ENCODE peak calls at places on chromosomes 11 and 22, in five cellular contexts. L, S, P, G and U are unnamed samples.

GRCh38 chr11:26578998-26579635 is 7.1 kb upstream of the MUC15 start:
- DNase-seq in L (no peak), S (no peak), P (no peak), G (no peak), U (no peak)

GRCh38 chr11:130772266-130773227 is 143.7 kb downstream of the SNX19 start:
- DNase-seq in L (no peak), S (no peak), P (peak), G (no peak), U (peak)

GRCh38 chr22:39723463-39723862 is 152.9 kb downstream of the CACNA1I start:
- DNase-seq in L (no peak), S (no peak), P (no peak), G (no peak), U (no peak)

GRCh38 chr22:44850946-44851345 is 98.6 kb downstream of the ARHGAP8 start:
- DNase-seq in L (no peak), S (no peak), P (no peak), G (no peak), U (no peak)

GRCh38 chr11:75264356-75264755 is 23.8 kb downstream of the TPBGL start:
- DNase-seq in L (no peak), S (no peak), P (no peak), G (no peak), U (no peak)

GRCh38 chr11:72048718-72049460 is 31.5 kb downstream of the NUMA1 start:
- DNase-seq in L (no peak), S (no peak), P (no peak), G (no peak), U (no peak)

GRCh38 chr22:30265851-30266444 is 703 bp downstream of the OSM start:
- DNase-seq in L (peak), S (no peak), P (peak), G (peak), U (no peak)

GRCh38 chr22:35736701-35737100 is 19.0 kb downstream of the APOL5 start:
- DNase-seq in L (no peak), S (no peak), P (no peak), G (no peak), U (no peak)

GRCh38 chr11:111942826-111943225 is 5.7 kb downstream of the DIXDC1 start:
- DNase-seq in L (no peak), S (no peak), P (no peak), G (no peak), U (no peak)

GRCh38 chr11:67270256-67271211 is 4.3 kb downstream of the GRK2 start:
- DNase-seq in L (no peak), S (no peak), P (peak), G (no peak), U (no peak)

GRCh38 chr22:21568207-21569075 is 927 bp downstream of the UBE2L3 start:
- DNase-seq in L (peak), S (peak), P (peak), G (peak), U (no peak)

GRCh38 chr11:115287266-115287665 is 216.9 kb downstream of the CADM1 start:
- DNase-seq in L (no peak), S (peak), P (no peak), G (no peak), U (no peak)

GRCh38 chr22:50035131-50035881 is 22.7 kb upstream of the IL17REL start:
- DNase-seq in L (no peak), S (no peak), P (no peak), G (no peak), U (no peak)

GRCh38 chr11:112302226-112302868 is 41.7 kb upstream of the PLET1 start:
- DNase-seq in L (no peak), S (no peak), P (no peak), G (no peak), U (no peak)

GRCh38 chr11:123590296-123590912 is 64.0 kb downstream of the SCN3B start:
- DNase-seq in L (no peak), S (peak), P (no peak), G (no peak), U (no peak)

GRCh38 chr22:19407649-19408606 is 23.6 kb downstream of the HIRA start:
- DNase-seq in L (no peak), S (no peak), P (no peak), G (no peak), U (no peak)

GRCh38 chr11:110966131-110966530 is 253.9 kb upstream of the ARHGAP20 start:
- DNase-seq in L (no peak), S (no peak), P (no peak), G (no peak), U (no peak)

GRCh38 chr22:20867179-20868099 is 8.6 kb downstream of the SNAP29 start:
- DNase-seq in L (peak), S (peak), P (peak), G (no peak), U (peak)

DNA sequence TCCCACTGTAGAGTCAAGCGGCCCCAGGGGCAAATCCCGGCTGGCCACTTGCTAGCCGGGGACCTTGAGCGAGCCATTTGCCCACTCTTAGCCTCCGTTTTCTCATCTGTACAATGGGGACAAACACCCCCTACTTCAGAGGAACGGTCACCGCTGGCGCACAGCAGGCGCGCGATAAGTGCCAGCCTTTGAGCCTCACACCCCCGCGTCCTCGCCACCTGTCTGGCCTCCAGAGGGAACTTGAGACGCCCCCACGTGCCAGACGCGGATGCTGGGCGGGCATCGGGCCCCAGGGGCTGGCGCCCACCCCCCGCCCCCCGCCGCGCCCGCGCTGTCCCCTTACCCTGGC is 72.7 kb upstream of the TCF20 start:
- DNase-seq in L (no peak), S (peak), P (no peak), G (no peak), U (no peak)
- H3K4me3 ChIP-seq in L (peak), S (peak), P (peak), G (peak), U (peak)

GRCh38 chr11:34105957-34106504 is 602 bp downstream of the NAT10 start:
- DNase-seq in L (no peak), S (no peak), P (no peak), G (no peak), U (no peak)
- H3K27ac ChIP-seq in L (peak), S (peak), P (peak), G (peak), U (peak)

DNA sequence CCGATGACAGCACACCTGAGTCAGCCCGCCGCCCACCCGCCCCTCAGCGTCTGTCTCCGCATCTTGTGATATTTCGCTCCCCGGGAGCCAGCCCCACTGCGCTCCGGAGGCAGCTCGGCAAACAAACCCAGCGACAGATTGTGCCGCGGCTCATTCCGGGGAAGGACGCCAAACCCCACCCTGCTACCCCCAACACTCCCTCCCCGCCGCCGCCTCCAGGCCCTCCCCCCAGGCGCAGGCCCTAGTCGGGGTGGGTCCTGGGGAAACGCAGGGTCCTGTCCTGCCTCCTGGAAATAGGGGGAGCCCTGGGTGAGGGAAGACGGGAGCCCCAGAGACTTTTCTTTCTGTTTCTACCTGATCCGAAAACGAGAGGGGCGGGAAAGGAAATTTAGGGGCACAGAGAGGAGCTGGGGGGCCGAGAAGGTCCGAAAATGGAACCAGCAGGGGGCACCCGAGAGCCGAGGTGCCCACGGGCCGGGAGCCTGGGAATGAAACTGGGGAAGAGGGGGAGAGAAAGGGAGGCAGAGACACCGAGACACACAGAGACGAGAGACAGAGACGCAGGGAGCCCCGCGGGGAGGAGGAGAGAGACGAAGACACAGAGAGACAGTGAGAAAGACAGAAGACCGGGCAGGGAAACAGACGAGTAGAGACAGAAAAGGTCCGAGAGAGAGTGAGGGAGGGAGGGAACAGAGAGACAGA is 1.8 kb upstream of the RTN4RL2 start:
- DNase-seq in L (peak), S (peak), P (peak), G (peak), U (no peak)
- H3K4me3 ChIP-seq in L (peak), S (peak), P (peak), G (peak), U (peak)

GRCh38 chr11:118908931-118909618 is 16.7 kb downstream of the BCL9L start:
- DNase-seq in L (peak), S (peak), P (peak), G (no peak), U (peak)
- H3K27ac ChIP-seq in L (peak), S (peak), P (peak), G (no peak), U (peak)

DNA sequence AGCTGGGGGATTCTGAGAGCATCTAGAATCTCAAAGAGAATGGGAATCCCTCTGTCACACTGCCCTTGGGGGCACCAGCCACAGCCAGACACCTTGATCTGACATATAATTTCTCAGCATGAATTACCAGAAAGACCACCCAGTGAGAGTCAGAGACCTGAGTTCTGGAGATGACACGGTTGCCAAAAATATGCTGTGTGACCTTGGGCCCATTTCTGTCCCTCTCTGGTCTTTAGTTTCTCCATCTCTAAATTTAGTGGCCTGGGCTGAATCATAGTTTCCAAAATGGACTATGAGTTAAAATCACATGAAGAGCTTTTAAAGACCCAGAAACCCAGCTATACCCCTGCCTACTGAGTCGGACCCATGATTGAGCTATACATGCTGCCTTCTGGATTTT is 15.9 kb downstream of the SEZ6L start:
- DNase-seq in L (no peak), S (no peak), P (no peak), G (no peak), U (no peak)
- H3K4me3 ChIP-seq in L (no peak), S (no peak), P (no peak), G (no peak), U (no peak)

GRCh38 chr11:2188745-2189144 is 17.1 kb upstream of the TH start:
- DNase-seq in L (no peak), S (no peak), P (no peak), G (no peak), U (no peak)

GRCh38 chr11:2192435-2192834 is 20.8 kb upstream of the TH start:
- DNase-seq in L (no peak), S (no peak), P (no peak), G (no peak), U (no peak)

GRCh38 chr11:2189938-2190669 is 18.5 kb upstream of the TH start:
- DNase-seq in L (no peak), S (no peak), P (no peak), G (no peak), U (no peak)

GRCh38 chr11:2193099-2193886 is 21.7 kb upstream of the TH start:
- DNase-seq in L (no peak), S (no peak), P (no peak), G (no peak), U (no peak)

DNA sequence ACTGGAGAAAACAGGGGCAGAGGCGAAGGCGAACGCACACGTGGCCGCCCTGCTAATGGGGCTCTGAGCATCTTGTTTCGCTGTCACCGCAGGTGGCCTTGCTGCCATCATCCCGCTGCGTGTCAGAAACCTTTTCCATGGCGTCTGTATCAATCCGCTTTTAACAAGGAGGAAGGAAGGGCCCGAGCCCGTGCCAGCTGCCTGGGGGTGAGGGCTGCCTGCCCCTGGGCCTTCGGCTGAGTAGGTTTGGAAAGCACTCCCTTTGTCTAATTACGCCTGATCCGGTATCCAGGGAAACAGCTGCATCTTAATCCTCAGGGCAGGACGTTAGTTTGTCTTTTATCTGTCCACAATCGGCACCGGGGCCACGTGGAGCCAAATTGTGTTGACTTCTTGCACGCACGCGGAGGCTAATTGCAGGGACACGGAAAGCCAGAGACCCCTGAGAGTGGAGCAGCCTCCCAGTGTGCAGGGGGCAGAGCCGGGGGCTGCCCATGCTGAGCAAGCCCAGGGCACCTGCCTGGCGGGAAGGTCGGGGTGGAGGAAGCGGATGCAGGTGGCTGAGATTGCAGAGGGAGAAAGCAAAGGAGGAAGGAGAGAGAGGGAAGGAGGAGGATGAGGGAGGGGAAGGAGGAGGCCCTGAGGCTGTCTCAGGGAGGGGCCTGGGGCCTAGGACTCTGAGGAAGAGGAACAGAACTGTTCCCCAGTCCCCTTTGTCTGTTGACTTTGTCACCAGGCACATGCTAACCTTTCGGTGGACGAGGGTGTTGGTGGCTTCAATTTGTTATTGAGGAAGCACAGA is 19.3 kb upstream of the TH start:
- DNase-seq in L (no peak), S (no peak), P (no peak), G (no peak), U (no peak)
- H3K27ac ChIP-seq in L (no peak), S (no peak), P (no peak), G (no peak), U (no peak)

GRCh38 chr11:63837719-63838118 is 1.2 kb upstream of the MARK2 start:
- DNase-seq in L (no peak), S (no peak), P (no peak), G (no peak), U (no peak)

GRCh38 chr11:63838682-63839507 is at the start of gene MARK2:
- DNase-seq in L (peak), S (peak), P (peak), G (peak), U (peak)

GRCh38 chr11:63835156-63835540 is 3.8 kb upstream of the MARK2 start:
- DNase-seq in L (no peak), S (no peak), P (no peak), G (no peak), U (no peak)

GRCh38 chr11:63838150-63838681 is 694 bp upstream of the MARK2 start:
- DNase-seq in L (no peak), S (no peak), P (no peak), G (no peak), U (no peak)

DNA sequence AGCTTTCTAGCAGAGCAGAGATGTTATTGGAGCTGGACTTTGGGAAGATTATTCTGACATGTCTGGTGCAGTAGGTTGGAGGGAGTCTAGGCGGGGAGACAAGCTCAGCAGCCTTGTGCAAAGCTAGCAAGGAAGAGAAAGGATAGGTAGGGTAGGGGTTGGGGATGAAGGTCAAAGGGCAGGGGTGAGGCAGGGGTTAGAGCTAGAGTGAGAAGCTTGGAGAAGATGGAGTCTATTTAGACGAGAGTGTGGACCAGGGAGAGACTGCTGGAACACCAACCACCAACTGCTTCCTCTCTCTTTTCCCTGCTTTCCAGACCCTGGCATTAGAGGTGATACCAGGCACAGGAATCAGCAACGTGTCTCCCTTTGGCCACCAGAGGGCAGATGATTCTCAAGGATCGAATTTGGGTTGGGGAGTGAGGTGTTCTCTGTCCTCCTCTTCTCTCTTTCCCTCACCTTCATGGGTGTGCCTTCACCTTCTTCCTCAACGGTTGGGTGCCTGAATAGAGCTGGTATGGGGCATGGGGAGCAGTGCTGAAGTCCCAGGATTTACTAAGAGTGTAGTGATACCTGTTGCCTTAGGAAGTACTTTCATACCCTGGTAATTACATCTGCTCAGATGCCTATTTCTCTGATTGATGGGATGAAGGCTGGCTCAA is 1.8 kb upstream of the MARK2 start:
- DNase-seq in L (peak), S (peak), P (peak), G (peak), U (peak)
- H3K4me3 ChIP-seq in L (no peak), S (no peak), P (no peak), G (no peak), U (no peak)

DNA sequence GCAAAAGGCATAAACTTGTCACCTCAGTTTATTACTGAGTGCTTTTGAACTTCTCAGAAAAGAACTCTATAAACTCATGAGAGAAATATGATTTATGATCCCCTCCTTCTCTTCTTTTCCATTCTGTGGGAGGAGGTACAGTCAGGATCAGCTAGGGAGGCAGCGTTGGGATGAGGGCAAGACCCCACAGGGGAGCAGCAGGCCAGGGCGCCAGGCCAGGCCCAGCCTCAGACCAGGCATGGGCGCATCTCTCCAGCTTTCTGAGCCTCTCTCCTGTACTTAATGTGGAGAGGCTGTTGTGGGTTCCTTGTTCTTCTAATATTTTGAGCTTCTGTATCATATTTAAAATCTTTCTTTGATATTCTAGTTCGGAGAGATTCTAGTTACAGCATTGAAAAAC is 71.7 kb downstream of the C22orf31 start:
- DNase-seq in L (no peak), S (no peak), P (no peak), G (no peak), U (no peak)
- H3K27ac ChIP-seq in L (no peak), S (no peak), P (no peak), G (no peak), U (peak)